ENCODE peak calls at places on chromosomes 13 and 19, in eight cellular contexts. One of them, this sample, is unnamed.

GRCh38 chr19:46025825-46026224 is 3.0 kb upstream of the PGLYRP1 start:
- DNase-seq in cardiac muscle cell: no peak
- DNase-seq in H54: no peak
- DNase-seq in activated CD4-positive, alpha-beta T cell treated with anti-CD3 and anti-CD28 coated beads for 24 hours: no peak
- DNase-seq in stimulated activated CD4-positive, alpha-beta T cell treated with anti-CD3 and anti-CD28 coated beads, Interleukin-15, amount 100 ng/mL, for 1 hour: no peak
- DNase-seq in hypothalamus: no peak
- DNase-seq in fibroblast of lung: no peak
- DNase-seq in NCI-H1694 treated with DMSO at 0.1 percent for 48 hours: no peak
- DNase-seq in this sample: no peak

GRCh38 chr13:33153421-33154381 is 131.9 kb downstream of the STARD13 start:
- DNase-seq in cardiac muscle cell: peak; percentile 61
- DNase-seq in H54: no peak
- DNase-seq in activated CD4-positive, alpha-beta T cell treated with anti-CD3 and anti-CD28 coated beads for 24 hours: no peak
- DNase-seq in stimulated activated CD4-positive, alpha-beta T cell treated with anti-CD3 and anti-CD28 coated beads, Interleukin-15, amount 100 ng/mL, for 1 hour: no peak
- DNase-seq in hypothalamus: no peak
- DNase-seq in fibroblast of lung: peak; percentile 62
- DNase-seq in NCI-H1694 treated with DMSO at 0.1 percent for 48 hours: no peak
- DNase-seq in this sample: no peak

GRCh38 chr19:16429066-16429758 is 42.6 kb downstream of the EPS15L1 start:
- DNase-seq in cardiac muscle cell: no peak
- DNase-seq in H54: no peak
- DNase-seq in activated CD4-positive, alpha-beta T cell treated with anti-CD3 and anti-CD28 coated beads for 24 hours: no peak
- DNase-seq in stimulated activated CD4-positive, alpha-beta T cell treated with anti-CD3 and anti-CD28 coated beads, Interleukin-15, amount 100 ng/mL, for 1 hour: no peak
- DNase-seq in hypothalamus: peak; percentile 20
- DNase-seq in fibroblast of lung: no peak
- DNase-seq in NCI-H1694 treated with DMSO at 0.1 percent for 48 hours: peak; percentile 46
- DNase-seq in this sample: no peak

GRCh38 chr19:17950310-17951150 is 16.4 kb upstream of the KCNN1 start:
- DNase-seq in cardiac muscle cell: no peak
- DNase-seq in H54: peak; percentile 26
- DNase-seq in activated CD4-positive, alpha-beta T cell treated with anti-CD3 and anti-CD28 coated beads for 24 hours: no peak
- DNase-seq in stimulated activated CD4-positive, alpha-beta T cell treated with anti-CD3 and anti-CD28 coated beads, Interleukin-15, amount 100 ng/mL, for 1 hour: no peak
- DNase-seq in hypothalamus: no peak
- DNase-seq in fibroblast of lung: no peak
- DNase-seq in NCI-H1694 treated with DMSO at 0.1 percent for 48 hours: peak; percentile 10
- DNase-seq in this sample: no peak

GRCh38 chr19:38384209-38385027 is 3.4 kb downstream of the GGN start:
- DNase-seq in cardiac muscle cell: no peak
- DNase-seq in H54: no peak
- DNase-seq in activated CD4-positive, alpha-beta T cell treated with anti-CD3 and anti-CD28 coated beads for 24 hours: no peak
- DNase-seq in stimulated activated CD4-positive, alpha-beta T cell treated with anti-CD3 and anti-CD28 coated beads, Interleukin-15, amount 100 ng/mL, for 1 hour: no peak
- DNase-seq in hypothalamus: no peak
- DNase-seq in fibroblast of lung: peak; percentile 40
- DNase-seq in NCI-H1694 treated with DMSO at 0.1 percent for 48 hours: no peak
- DNase-seq in this sample: no peak

GRCh38 chr13:85408415-85408814 is 390.8 kb downstream of the SLITRK6 start:
- DNase-seq in cardiac muscle cell: no peak
- DNase-seq in H54: no peak
- DNase-seq in activated CD4-positive, alpha-beta T cell treated with anti-CD3 and anti-CD28 coated beads for 24 hours: no peak
- DNase-seq in stimulated activated CD4-positive, alpha-beta T cell treated with anti-CD3 and anti-CD28 coated beads, Interleukin-15, amount 100 ng/mL, for 1 hour: no peak
- DNase-seq in hypothalamus: no peak
- DNase-seq in fibroblast of lung: no peak
- DNase-seq in NCI-H1694 treated with DMSO at 0.1 percent for 48 hours: no peak
- DNase-seq in this sample: no peak

GRCh38 chr19:8334458-8335342 is 8.4 kb downstream of the KANK3 start:
- DNase-seq in cardiac muscle cell: peak; percentile 77
- DNase-seq in H54: no peak
- DNase-seq in activated CD4-positive, alpha-beta T cell treated with anti-CD3 and anti-CD28 coated beads for 24 hours: no peak
- DNase-seq in stimulated activated CD4-positive, alpha-beta T cell treated with anti-CD3 and anti-CD28 coated beads, Interleukin-15, amount 100 ng/mL, for 1 hour: no peak
- DNase-seq in hypothalamus: no peak
- DNase-seq in fibroblast of lung: peak; percentile 73
- DNase-seq in NCI-H1694 treated with DMSO at 0.1 percent for 48 hours: peak; percentile 18
- DNase-seq in this sample: peak; percentile 75

GRCh38 chr19:15452111-15453047 is 2.6 kb upstream of the WIZ start:
- DNase-seq in cardiac muscle cell: peak; percentile 91
- DNase-seq in H54: peak; percentile 98
- DNase-seq in activated CD4-positive, alpha-beta T cell treated with anti-CD3 and anti-CD28 coated beads for 24 hours: no peak
- DNase-seq in stimulated activated CD4-positive, alpha-beta T cell treated with anti-CD3 and anti-CD28 coated beads, Interleukin-15, amount 100 ng/mL, for 1 hour: no peak
- DNase-seq in hypothalamus: no peak
- DNase-seq in fibroblast of lung: peak; percentile 68
- DNase-seq in NCI-H1694 treated with DMSO at 0.1 percent for 48 hours: no peak
- DNase-seq in this sample: peak; percentile 61

GRCh38 chr19:15449620-15450527 is at the start of gene WIZ:
- DNase-seq in cardiac muscle cell: peak; percentile 85
- DNase-seq in H54: peak; percentile 81
- DNase-seq in activated CD4-positive, alpha-beta T cell treated with anti-CD3 and anti-CD28 coated beads for 24 hours: peak; percentile 74
- DNase-seq in stimulated activated CD4-positive, alpha-beta T cell treated with anti-CD3 and anti-CD28 coated beads, Interleukin-15, amount 100 ng/mL, for 1 hour: peak; percentile 76
- DNase-seq in hypothalamus: peak; percentile 48
- DNase-seq in fibroblast of lung: peak; percentile 62
- DNase-seq in NCI-H1694 treated with DMSO at 0.1 percent for 48 hours: no peak
- DNase-seq in this sample: peak; percentile 97

GRCh38 chr19:14473915-14474578 is 1.1 kb downstream of the PTGER1 start:
- DNase-seq in cardiac muscle cell: peak; percentile 38
- DNase-seq in H54: no peak
- DNase-seq in activated CD4-positive, alpha-beta T cell treated with anti-CD3 and anti-CD28 coated beads for 24 hours: no peak
- DNase-seq in stimulated activated CD4-positive, alpha-beta T cell treated with anti-CD3 and anti-CD28 coated beads, Interleukin-15, amount 100 ng/mL, for 1 hour: no peak
- DNase-seq in hypothalamus: no peak
- DNase-seq in fibroblast of lung: peak; percentile 32
- DNase-seq in NCI-H1694 treated with DMSO at 0.1 percent for 48 hours: no peak
- DNase-seq in this sample: no peak

GRCh38 chr13:48783831-48784230 is 130.1 kb downstream of the CYSLTR2 start:
- DNase-seq in cardiac muscle cell: no peak
- DNase-seq in H54: no peak
- DNase-seq in activated CD4-positive, alpha-beta T cell treated with anti-CD3 and anti-CD28 coated beads for 24 hours: no peak
- DNase-seq in stimulated activated CD4-positive, alpha-beta T cell treated with anti-CD3 and anti-CD28 coated beads, Interleukin-15, amount 100 ng/mL, for 1 hour: no peak
- DNase-seq in hypothalamus: no peak
- DNase-seq in fibroblast of lung: no peak
- DNase-seq in NCI-H1694 treated with DMSO at 0.1 percent for 48 hours: no peak
- DNase-seq in this sample: no peak

GRCh38 chr19:51467864-51468544 is 9.8 kb upstream of the SIGLEC8 start:
- DNase-seq in cardiac muscle cell: no peak
- DNase-seq in H54: no peak
- DNase-seq in activated CD4-positive, alpha-beta T cell treated with anti-CD3 and anti-CD28 coated beads for 24 hours: no peak
- DNase-seq in stimulated activated CD4-positive, alpha-beta T cell treated with anti-CD3 and anti-CD28 coated beads, Interleukin-15, amount 100 ng/mL, for 1 hour: no peak
- DNase-seq in hypothalamus: no peak
- DNase-seq in fibroblast of lung: no peak
- DNase-seq in NCI-H1694 treated with DMSO at 0.1 percent for 48 hours: no peak
- DNase-seq in this sample: no peak

GRCh38 chr13:97334690-97335089 is 99.3 kb upstream of the RAP2A start:
- DNase-seq in cardiac muscle cell: no peak
- DNase-seq in H54: no peak
- DNase-seq in activated CD4-positive, alpha-beta T cell treated with anti-CD3 and anti-CD28 coated beads for 24 hours: no peak
- DNase-seq in stimulated activated CD4-positive, alpha-beta T cell treated with anti-CD3 and anti-CD28 coated beads, Interleukin-15, amount 100 ng/mL, for 1 hour: no peak
- DNase-seq in hypothalamus: no peak
- DNase-seq in fibroblast of lung: no peak
- DNase-seq in NCI-H1694 treated with DMSO at 0.1 percent for 48 hours: no peak
- DNase-seq in this sample: no peak

GRCh38 chr13:43203781-43204180 is 180.4 kb downstream of the DNAJC15 start:
- DNase-seq in cardiac muscle cell: no peak
- DNase-seq in H54: no peak
- DNase-seq in activated CD4-positive, alpha-beta T cell treated with anti-CD3 and anti-CD28 coated beads for 24 hours: no peak
- DNase-seq in stimulated activated CD4-positive, alpha-beta T cell treated with anti-CD3 and anti-CD28 coated beads, Interleukin-15, amount 100 ng/mL, for 1 hour: no peak
- DNase-seq in hypothalamus: no peak
- DNase-seq in fibroblast of lung: no peak
- DNase-seq in NCI-H1694 treated with DMSO at 0.1 percent for 48 hours: no peak
- DNase-seq in this sample: no peak

GRCh38 chr19:45179063-45179847 is 671 bp downstream of the BLOC1S3 start:
- DNase-seq in cardiac muscle cell: peak; percentile 53
- DNase-seq in H54: no peak
- DNase-seq in activated CD4-positive, alpha-beta T cell treated with anti-CD3 and anti-CD28 coated beads for 24 hours: no peak
- DNase-seq in stimulated activated CD4-positive, alpha-beta T cell treated with anti-CD3 and anti-CD28 coated beads, Interleukin-15, amount 100 ng/mL, for 1 hour: no peak
- DNase-seq in hypothalamus: no peak
- DNase-seq in fibroblast of lung: peak; percentile 45
- DNase-seq in NCI-H1694 treated with DMSO at 0.1 percent for 48 hours: no peak
- DNase-seq in this sample: no peak

GRCh38 chr19:8392017-8392591 is 1.9 kb downstream of the RAB11B start:
- DNase-seq in cardiac muscle cell: peak; percentile 29
- DNase-seq in H54: no peak
- DNase-seq in activated CD4-positive, alpha-beta T cell treated with anti-CD3 and anti-CD28 coated beads for 24 hours: no peak
- DNase-seq in stimulated activated CD4-positive, alpha-beta T cell treated with anti-CD3 and anti-CD28 coated beads, Interleukin-15, amount 100 ng/mL, for 1 hour: no peak
- DNase-seq in hypothalamus: no peak
- DNase-seq in fibroblast of lung: peak; percentile 29
- DNase-seq in NCI-H1694 treated with DMSO at 0.1 percent for 48 hours: no peak
- DNase-seq in this sample: no peak

GRCh38 chr19:40745402-40745780 is 4.9 kb downstream of the ACTMAP start:
- DNase-seq in cardiac muscle cell: peak; percentile 86
- DNase-seq in H54: no peak
- DNase-seq in activated CD4-positive, alpha-beta T cell treated with anti-CD3 and anti-CD28 coated beads for 24 hours: no peak
- DNase-seq in stimulated activated CD4-positive, alpha-beta T cell treated with anti-CD3 and anti-CD28 coated beads, Interleukin-15, amount 100 ng/mL, for 1 hour: no peak
- DNase-seq in hypothalamus: no peak
- DNase-seq in fibroblast of lung: peak; percentile 52
- DNase-seq in NCI-H1694 treated with DMSO at 0.1 percent for 48 hours: no peak
- DNase-seq in this sample: no peak

GRCh38 chr19:55678121-55678671 is 3.2 kb downstream of the EPN1 start:
- DNase-seq in cardiac muscle cell: no peak
- DNase-seq in H54: no peak
- DNase-seq in activated CD4-positive, alpha-beta T cell treated with anti-CD3 and anti-CD28 coated beads for 24 hours: no peak
- DNase-seq in stimulated activated CD4-positive, alpha-beta T cell treated with anti-CD3 and anti-CD28 coated beads, Interleukin-15, amount 100 ng/mL, for 1 hour: no peak
- DNase-seq in hypothalamus: no peak
- DNase-seq in fibroblast of lung: no peak
- DNase-seq in NCI-H1694 treated with DMSO at 0.1 percent for 48 hours: no peak
- DNase-seq in this sample: peak; percentile 79

GRCh38 chr19:29489182-29489951 is 36.4 kb upstream of the VSTM2B start:
- DNase-seq in cardiac muscle cell: no peak
- DNase-seq in H54: no peak
- DNase-seq in activated CD4-positive, alpha-beta T cell treated with anti-CD3 and anti-CD28 coated beads for 24 hours: no peak
- DNase-seq in stimulated activated CD4-positive, alpha-beta T cell treated with anti-CD3 and anti-CD28 coated beads, Interleukin-15, amount 100 ng/mL, for 1 hour: no peak
- DNase-seq in hypothalamus: no peak
- DNase-seq in fibroblast of lung: no peak
- DNase-seq in NCI-H1694 treated with DMSO at 0.1 percent for 48 hours: peak; percentile 6
- DNase-seq in this sample: no peak

GRCh38 chr13:99123101-99124045 is 77.3 kb upstream of the UBAC2 start:
- DNase-seq in cardiac muscle cell: peak; percentile 10
- DNase-seq in H54: no peak
- DNase-seq in activated CD4-positive, alpha-beta T cell treated with anti-CD3 and anti-CD28 coated beads for 24 hours: no peak
- DNase-seq in stimulated activated CD4-positive, alpha-beta T cell treated with anti-CD3 and anti-CD28 coated beads, Interleukin-15, amount 100 ng/mL, for 1 hour: no peak
- DNase-seq in hypothalamus: no peak
- DNase-seq in fibroblast of lung: peak; percentile 59
- DNase-seq in NCI-H1694 treated with DMSO at 0.1 percent for 48 hours: no peak
- DNase-seq in this sample: no peak

GRCh38 chr13:95571941-95572340 is 19.4 kb downstream of the CLDN10 start:
- DNase-seq in cardiac muscle cell: no peak
- DNase-seq in H54: no peak
- DNase-seq in activated CD4-positive, alpha-beta T cell treated with anti-CD3 and anti-CD28 coated beads for 24 hours: no peak
- DNase-seq in stimulated activated CD4-positive, alpha-beta T cell treated with anti-CD3 and anti-CD28 coated beads, Interleukin-15, amount 100 ng/mL, for 1 hour: no peak
- DNase-seq in hypothalamus: no peak
- DNase-seq in fibroblast of lung: no peak
- DNase-seq in NCI-H1694 treated with DMSO at 0.1 percent for 48 hours: no peak
- DNase-seq in this sample: no peak

GRCh38 chr13:85148009-85148408 is 651.2 kb downstream of the SLITRK6 start:
- DNase-seq in cardiac muscle cell: peak; percentile 11
- DNase-seq in H54: no peak
- DNase-seq in activated CD4-positive, alpha-beta T cell treated with anti-CD3 and anti-CD28 coated beads for 24 hours: no peak
- DNase-seq in stimulated activated CD4-positive, alpha-beta T cell treated with anti-CD3 and anti-CD28 coated beads, Interleukin-15, amount 100 ng/mL, for 1 hour: no peak
- DNase-seq in hypothalamus: no peak
- DNase-seq in fibroblast of lung: peak; percentile 7
- DNase-seq in NCI-H1694 treated with DMSO at 0.1 percent for 48 hours: no peak
- DNase-seq in this sample: no peak

GRCh38 chr13:104869501-104869900 is 1666.0 kb downstream of the EFNB2 start:
- DNase-seq in cardiac muscle cell: peak; percentile 71
- DNase-seq in H54: no peak
- DNase-seq in activated CD4-positive, alpha-beta T cell treated with anti-CD3 and anti-CD28 coated beads for 24 hours: no peak
- DNase-seq in stimulated activated CD4-positive, alpha-beta T cell treated with anti-CD3 and anti-CD28 coated beads, Interleukin-15, amount 100 ng/mL, for 1 hour: no peak
- DNase-seq in hypothalamus: no peak
- DNase-seq in fibroblast of lung: peak; percentile 63
- DNase-seq in NCI-H1694 treated with DMSO at 0.1 percent for 48 hours: no peak
- DNase-seq in this sample: no peak

GRCh38 chr19:52923782-52924593 is 760 bp upstream of the ZNF888 start:
- DNase-seq in cardiac muscle cell: peak; percentile 42
- DNase-seq in H54: peak; percentile 18
- DNase-seq in activated CD4-positive, alpha-beta T cell treated with anti-CD3 and anti-CD28 coated beads for 24 hours: no peak
- DNase-seq in stimulated activated CD4-positive, alpha-beta T cell treated with anti-CD3 and anti-CD28 coated beads, Interleukin-15, amount 100 ng/mL, for 1 hour: no peak
- DNase-seq in hypothalamus: peak; percentile 9
- DNase-seq in fibroblast of lung: peak; percentile 27
- DNase-seq in NCI-H1694 treated with DMSO at 0.1 percent for 48 hours: no peak
- DNase-seq in this sample: no peak

GRCh38 chr13:32840840-32841713 is 175.1 kb upstream of the KL start:
- DNase-seq in cardiac muscle cell: no peak
- DNase-seq in H54: no peak
- DNase-seq in activated CD4-positive, alpha-beta T cell treated with anti-CD3 and anti-CD28 coated beads for 24 hours: no peak
- DNase-seq in stimulated activated CD4-positive, alpha-beta T cell treated with anti-CD3 and anti-CD28 coated beads, Interleukin-15, amount 100 ng/mL, for 1 hour: no peak
- DNase-seq in hypothalamus: no peak
- DNase-seq in fibroblast of lung: peak; percentile 10
- DNase-seq in NCI-H1694 treated with DMSO at 0.1 percent for 48 hours: peak; percentile 9
- DNase-seq in this sample: peak; percentile 12

GRCh38 chr19:11410682-11411081 is 8.4 kb downstream of the RGL3 start:
- DNase-seq in cardiac muscle cell: no peak
- DNase-seq in H54: peak; percentile 53
- DNase-seq in activated CD4-positive, alpha-beta T cell treated with anti-CD3 and anti-CD28 coated beads for 24 hours: no peak
- DNase-seq in stimulated activated CD4-positive, alpha-beta T cell treated with anti-CD3 and anti-CD28 coated beads, Interleukin-15, amount 100 ng/mL, for 1 hour: no peak
- DNase-seq in hypothalamus: no peak
- DNase-seq in fibroblast of lung: peak; percentile 52
- DNase-seq in NCI-H1694 treated with DMSO at 0.1 percent for 48 hours: no peak
- DNase-seq in this sample: no peak

GRCh38 chr13:113724780-113725315 is 34.2 kb upstream of the TMEM255B start:
- DNase-seq in cardiac muscle cell: peak; percentile 69
- DNase-seq in H54: peak; percentile 86
- DNase-seq in activated CD4-positive, alpha-beta T cell treated with anti-CD3 and anti-CD28 coated beads for 24 hours: peak; percentile 76
- DNase-seq in stimulated activated CD4-positive, alpha-beta T cell treated with anti-CD3 and anti-CD28 coated beads, Interleukin-15, amount 100 ng/mL, for 1 hour: peak; percentile 89
- DNase-seq in hypothalamus: peak; percentile 69
- DNase-seq in fibroblast of lung: peak; percentile 66
- DNase-seq in NCI-H1694 treated with DMSO at 0.1 percent for 48 hours: peak; percentile 56
- DNase-seq in this sample: peak; percentile 83

GRCh38 chr19:42555801-42556200 is 27.5 kb upstream of the CEACAM1 start:
- DNase-seq in cardiac muscle cell: no peak
- DNase-seq in H54: no peak
- DNase-seq in activated CD4-positive, alpha-beta T cell treated with anti-CD3 and anti-CD28 coated beads for 24 hours: no peak
- DNase-seq in stimulated activated CD4-positive, alpha-beta T cell treated with anti-CD3 and anti-CD28 coated beads, Interleukin-15, amount 100 ng/mL, for 1 hour: no peak
- DNase-seq in hypothalamus: no peak
- DNase-seq in fibroblast of lung: no peak
- DNase-seq in NCI-H1694 treated with DMSO at 0.1 percent for 48 hours: no peak
- DNase-seq in this sample: no peak

GRCh38 chr13:101736551-101736950 is 284.1 kb downstream of the ITGBL1 start:
- DNase-seq in cardiac muscle cell: no peak
- DNase-seq in H54: no peak
- DNase-seq in activated CD4-positive, alpha-beta T cell treated with anti-CD3 and anti-CD28 coated beads for 24 hours: no peak
- DNase-seq in stimulated activated CD4-positive, alpha-beta T cell treated with anti-CD3 and anti-CD28 coated beads, Interleukin-15, amount 100 ng/mL, for 1 hour: no peak
- DNase-seq in hypothalamus: no peak
- DNase-seq in fibroblast of lung: no peak
- DNase-seq in NCI-H1694 treated with DMSO at 0.1 percent for 48 hours: no peak
- DNase-seq in this sample: no peak

GRCh38 chr13:113329656-113330312 is 32.7 kb downstream of the LAMP1 start:
- DNase-seq in cardiac muscle cell: no peak
- DNase-seq in H54: no peak
- DNase-seq in activated CD4-positive, alpha-beta T cell treated with anti-CD3 and anti-CD28 coated beads for 24 hours: no peak
- DNase-seq in stimulated activated CD4-positive, alpha-beta T cell treated with anti-CD3 and anti-CD28 coated beads, Interleukin-15, amount 100 ng/mL, for 1 hour: no peak
- DNase-seq in hypothalamus: no peak
- DNase-seq in fibroblast of lung: no peak
- DNase-seq in NCI-H1694 treated with DMSO at 0.1 percent for 48 hours: no peak
- DNase-seq in this sample: no peak

GRCh38 chr19:42254850-42255765 is at the start of gene ERF:
- DNase-seq in cardiac muscle cell: peak; percentile 96
- DNase-seq in H54: peak; percentile 93
- DNase-seq in activated CD4-positive, alpha-beta T cell treated with anti-CD3 and anti-CD28 coated beads for 24 hours: peak; percentile 91
- DNase-seq in stimulated activated CD4-positive, alpha-beta T cell treated with anti-CD3 and anti-CD28 coated beads, Interleukin-15, amount 100 ng/mL, for 1 hour: peak; percentile 91
- DNase-seq in hypothalamus: peak; percentile 81
- DNase-seq in fibroblast of lung: peak; percentile 83
- DNase-seq in NCI-H1694 treated with DMSO at 0.1 percent for 48 hours: peak; percentile 61
- DNase-seq in this sample: peak; percentile 98

GRCh38 chr13:102309110-102309509 is 92.7 kb downstream of the FGF14 start:
- DNase-seq in cardiac muscle cell: no peak
- DNase-seq in H54: no peak
- DNase-seq in activated CD4-positive, alpha-beta T cell treated with anti-CD3 and anti-CD28 coated beads for 24 hours: no peak
- DNase-seq in stimulated activated CD4-positive, alpha-beta T cell treated with anti-CD3 and anti-CD28 coated beads, Interleukin-15, amount 100 ng/mL, for 1 hour: no peak
- DNase-seq in hypothalamus: no peak
- DNase-seq in fibroblast of lung: no peak
- DNase-seq in NCI-H1694 treated with DMSO at 0.1 percent for 48 hours: no peak
- DNase-seq in this sample: no peak

GRCh38 chr13:74443623-74444022 is 309.4 kb upstream of the KLF12 start:
- DNase-seq in cardiac muscle cell: peak; percentile 85
- DNase-seq in H54: peak; percentile 13
- DNase-seq in activated CD4-positive, alpha-beta T cell treated with anti-CD3 and anti-CD28 coated beads for 24 hours: no peak
- DNase-seq in stimulated activated CD4-positive, alpha-beta T cell treated with anti-CD3 and anti-CD28 coated beads, Interleukin-15, amount 100 ng/mL, for 1 hour: no peak
- DNase-seq in hypothalamus: no peak
- DNase-seq in fibroblast of lung: peak; percentile 90
- DNase-seq in NCI-H1694 treated with DMSO at 0.1 percent for 48 hours: no peak
- DNase-seq in this sample: no peak

This sample was measured in GM12891.